ENCODE peak calls at places on chromosomes 5 and 9, in six cellular contexts. One of them, this sample, is unnamed.
A peak's percentile ranks its signal among the peaks of the same experiment; 100 is the strongest.

GRCh38 chr5:168587987-168588386 is 8.8 kb upstream of the PANK3 start:
- DNase-seq in psoas muscle: no peak
- DNase-seq in iPS DF 6.9: no peak
- DNase-seq in fibroblast of lung: no peak
- DNase-seq in RWPE2: no peak
- DNase-seq in gastrocnemius medialis: no peak
- DNase-seq in this sample: no peak

GRCh38 chr5:113034182-113034773 is 57.7 kb downstream of the DCP2 start:
- DNase-seq in fibroblast of lung: peak; percentile 99
- DNase-seq in gastrocnemius medialis: no peak
- DNase-seq in psoas muscle: no peak
- DNase-seq in RWPE2: no peak
- DNase-seq in iPS DF 6.9: no peak
- DNase-seq in this sample: peak; percentile 51

GRCh38 chr5:146744358-146744757 is 134.2 kb downstream of the PPP2R2B start:
- DNase-seq in psoas muscle: no peak
- DNase-seq in fibroblast of lung: peak; percentile 93
- DNase-seq in iPS DF 6.9: no peak
- DNase-seq in gastrocnemius medialis: no peak
- DNase-seq in RWPE2: no peak
- DNase-seq in this sample: no peak

GRCh38 chr9:83701769-83702168 is 6.0 kb downstream of the UBQLN1 start:
- DNase-seq in iPS DF 6.9: no peak
- DNase-seq in gastrocnemius medialis: no peak
- DNase-seq in RWPE2: no peak
- DNase-seq in fibroblast of lung: peak; percentile 84
- DNase-seq in psoas muscle: no peak
- DNase-seq in this sample: no peak

GRCh38 chr9:133327834-133328484 is 8.0 kb downstream of the SURF6 start:
- DNase-seq in RWPE2: no peak
- DNase-seq in fibroblast of lung: no peak
- DNase-seq in gastrocnemius medialis: no peak
- DNase-seq in iPS DF 6.9: no peak
- DNase-seq in psoas muscle: no peak
- DNase-seq in this sample: no peak

GRCh38 chr9:113621309-113621791 is 157.8 kb downstream of the RGS3 start:
- DNase-seq in fibroblast of lung: peak; percentile 97
- DNase-seq in RWPE2: no peak
- DNase-seq in psoas muscle: peak; percentile 88
- DNase-seq in gastrocnemius medialis: peak; percentile 60
- DNase-seq in iPS DF 6.9: no peak
- DNase-seq in this sample: peak; percentile 63

GRCh38 chr5:32628049-32628803 is 42.9 kb downstream of the SUB1 start:
- DNase-seq in fibroblast of lung: peak; percentile 60
- DNase-seq in gastrocnemius medialis: no peak
- DNase-seq in RWPE2: no peak
- DNase-seq in psoas muscle: no peak
- DNase-seq in iPS DF 6.9: no peak
- DNase-seq in this sample: no peak

GRCh38 chr9:127578952-127579853 is 32.9 kb upstream of the STXBP1 start:
- DNase-seq in iPS DF 6.9: no peak
- DNase-seq in psoas muscle: peak; percentile 90
- DNase-seq in gastrocnemius medialis: peak; percentile 77
- DNase-seq in RWPE2: peak; percentile 97
- DNase-seq in fibroblast of lung: peak; percentile 98
- DNase-seq in this sample: peak; percentile 97

GRCh38 chr9:89843591-89843990 is 238.8 kb downstream of the GADD45G start:
- DNase-seq in iPS DF 6.9: no peak
- DNase-seq in gastrocnemius medialis: no peak
- DNase-seq in fibroblast of lung: no peak
- DNase-seq in psoas muscle: no peak
- DNase-seq in RWPE2: no peak
- DNase-seq in this sample: no peak

GRCh38 chr5:138469540-138470321 is 4.5 kb downstream of the EGR1 start:
- DNase-seq in iPS DF 6.9: no peak
- DNase-seq in psoas muscle: peak; percentile 39
- DNase-seq in RWPE2: no peak
- DNase-seq in gastrocnemius medialis: no peak
- DNase-seq in fibroblast of lung: peak; percentile 80
- DNase-seq in this sample: no peak

GRCh38 chr5:124605516-124605915 is 140.9 kb downstream of the ZNF608 start:
- DNase-seq in psoas muscle: peak; percentile 35
- DNase-seq in fibroblast of lung: peak; percentile 47
- DNase-seq in iPS DF 6.9: no peak
- DNase-seq in RWPE2: no peak
- DNase-seq in gastrocnemius medialis: peak; percentile 22
- DNase-seq in this sample: no peak

GRCh38 chr9:8571648-8572047 is 772.1 kb upstream of the DMAC1 start:
- DNase-seq in psoas muscle: no peak
- DNase-seq in iPS DF 6.9: no peak
- DNase-seq in gastrocnemius medialis: no peak
- DNase-seq in fibroblast of lung: no peak
- DNase-seq in RWPE2: no peak
- DNase-seq in this sample: no peak

GRCh38 chr5:150789431-150789830 is 10.9 kb downstream of the SMIM3 start:
- DNase-seq in iPS DF 6.9: no peak
- DNase-seq in psoas muscle: no peak
- DNase-seq in gastrocnemius medialis: no peak
- DNase-seq in RWPE2: no peak
- DNase-seq in fibroblast of lung: peak; percentile 10
- DNase-seq in this sample: no peak

GRCh38 chr9:30746589-30746988 is 1637.9 kb upstream of the ACO1 start:
- DNase-seq in psoas muscle: no peak
- DNase-seq in gastrocnemius medialis: no peak
- DNase-seq in fibroblast of lung: no peak
- DNase-seq in iPS DF 6.9: no peak
- DNase-seq in RWPE2: no peak
- DNase-seq in this sample: no peak

GRCh38 chr9:131714821-131715220 is 25.1 kb downstream of the RAPGEF1 start:
- DNase-seq in iPS DF 6.9: no peak
- DNase-seq in gastrocnemius medialis: no peak
- DNase-seq in RWPE2: no peak
- DNase-seq in psoas muscle: no peak
- DNase-seq in fibroblast of lung: no peak
- DNase-seq in this sample: no peak

GRCh38 chr9:131712151-131712716 is 27.6 kb downstream of the RAPGEF1 start:
- DNase-seq in iPS DF 6.9: no peak
- DNase-seq in RWPE2: no peak
- DNase-seq in psoas muscle: no peak
- DNase-seq in gastrocnemius medialis: no peak
- DNase-seq in fibroblast of lung: no peak
- DNase-seq in this sample: no peak

GRCh38 chr9:131715906-131716305 is 24.0 kb downstream of the RAPGEF1 start:
- DNase-seq in psoas muscle: peak; percentile 48
- DNase-seq in gastrocnemius medialis: no peak
- DNase-seq in fibroblast of lung: no peak
- DNase-seq in RWPE2: no peak
- DNase-seq in iPS DF 6.9: no peak
- DNase-seq in this sample: no peak

GRCh38 chr9:131714161-131714646 is 25.7 kb downstream of the RAPGEF1 start:
- DNase-seq in RWPE2: peak; percentile 80
- DNase-seq in psoas muscle: peak; percentile 64
- DNase-seq in gastrocnemius medialis: peak; percentile 69
- DNase-seq in iPS DF 6.9: no peak
- DNase-seq in fibroblast of lung: peak; percentile 94
- DNase-seq in this sample: no peak

GRCh38 chr9:131713016-131713415 is 26.9 kb downstream of the RAPGEF1 start:
- DNase-seq in gastrocnemius medialis: no peak
- DNase-seq in psoas muscle: no peak
- DNase-seq in iPS DF 6.9: no peak
- DNase-seq in RWPE2: no peak
- DNase-seq in fibroblast of lung: no peak
- DNase-seq in this sample: no peak
- H3K27ac ChIP-seq in gastrocnemius medialis: peak overlapping the region; percentile 85
- H3K27ac ChIP-seq in psoas muscle: peak overlapping the region; percentile 68
- H3K27ac ChIP-seq in iPS DF 6.9: no peak overlapping the region
- H3K27ac ChIP-seq in RWPE2: peak overlapping the region; percentile 83
- H3K27ac ChIP-seq in fibroblast of lung: no peak overlapping the region
- H3K27ac ChIP-seq in this sample: no peak overlapping the region

GRCh38 chr9:130294664-130295063 is 29.1 kb downstream of the HMCN2 start:
- DNase-seq in psoas muscle: no peak
- DNase-seq in gastrocnemius medialis: no peak
- DNase-seq in fibroblast of lung: no peak
- DNase-seq in iPS DF 6.9: no peak
- DNase-seq in RWPE2: peak; percentile 35
- DNase-seq in this sample: no peak
- H3K4me1 ChIP-seq in psoas muscle: no peaks in the 10 kb centered on the region
- H3K4me1 ChIP-seq in gastrocnemius medialis: no peaks in the 10 kb centered on the region
- H3K4me1 ChIP-seq in fibroblast of lung: no peaks in the 10 kb centered on the region
- H3K4me1 ChIP-seq in iPS DF 6.9: peaks cover 3% of the 10 kb centered on the region
- H3K4me1 ChIP-seq in RWPE2: no peaks in the 10 kb centered on the region
- H3K4me1 ChIP-seq in this sample: peaks cover 14% of the 10 kb centered on the region

DNA sequence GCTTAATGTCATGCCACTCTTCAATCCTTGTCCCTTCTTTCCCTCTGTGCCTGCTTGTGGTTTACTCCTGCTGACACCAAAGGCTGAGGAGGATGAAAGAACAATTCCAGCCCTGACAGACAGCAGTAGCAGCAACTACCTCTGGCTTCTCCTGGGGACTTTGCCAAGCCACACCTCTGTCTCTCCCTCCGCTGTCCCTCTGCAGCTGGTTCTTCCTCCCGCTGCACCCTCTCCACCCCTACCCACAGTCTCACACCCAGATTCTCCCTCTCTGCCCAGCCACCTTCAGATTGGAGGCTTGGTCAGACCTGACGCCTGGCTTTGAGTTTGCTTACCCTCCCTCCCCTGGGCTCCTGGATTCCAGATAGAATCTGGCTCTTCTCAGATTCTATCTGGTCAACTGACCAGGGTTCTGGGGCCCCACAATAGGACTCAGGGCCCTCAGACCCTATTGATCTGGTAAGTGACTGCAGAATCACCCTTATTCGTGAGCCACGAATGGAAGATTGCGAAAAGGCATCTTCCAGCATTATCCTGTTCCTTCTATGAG is 14.4 kb upstream of the LCP2 start:
- DNase-seq in RWPE2: no peak
- DNase-seq in psoas muscle: no peak
- DNase-seq in iPS DF 6.9: no peak
- DNase-seq in gastrocnemius medialis: no peak
- DNase-seq in fibroblast of lung: no peak
- DNase-seq in this sample: no peak
- H3K4me3 ChIP-seq in RWPE2: no peak overlapping the region
- H3K4me3 ChIP-seq in psoas muscle: no peak overlapping the region
- H3K4me3 ChIP-seq in iPS DF 6.9: no peak overlapping the region
- H3K4me3 ChIP-seq in gastrocnemius medialis: no peak overlapping the region
- H3K4me3 ChIP-seq in fibroblast of lung: no peak overlapping the region
- H3K4me3 ChIP-seq in this sample: no peak overlapping the region

DNA sequence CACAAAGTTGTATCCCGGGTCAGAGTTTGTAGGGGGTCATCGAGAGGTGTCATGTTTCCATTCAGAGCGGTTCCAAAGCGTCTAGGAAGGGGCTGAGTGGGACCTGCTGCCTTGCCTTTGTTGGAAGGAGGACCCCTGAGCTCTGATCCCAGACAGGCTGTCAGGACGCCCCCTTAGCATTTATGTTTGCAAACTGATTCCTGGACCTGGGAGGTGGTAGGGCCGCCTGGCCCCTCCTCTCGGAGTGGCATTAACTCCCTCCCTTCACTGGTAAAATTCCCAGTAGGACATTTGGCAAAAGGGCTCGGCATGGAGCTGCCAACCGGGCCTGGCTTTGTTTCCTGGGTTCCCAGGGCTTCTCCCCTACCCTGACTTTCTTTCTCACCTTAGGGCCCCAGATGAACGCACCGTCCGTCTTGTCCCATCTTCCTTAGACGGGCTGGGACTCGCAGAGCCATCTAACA is 2.5 kb downstream of the JADE2 start:
- DNase-seq in psoas muscle: no peak
- DNase-seq in gastrocnemius medialis: no peak
- DNase-seq in fibroblast of lung: no peak
- DNase-seq in iPS DF 6.9: no peak
- DNase-seq in RWPE2: no peak
- DNase-seq in this sample: no peak
- H3K27ac ChIP-seq in psoas muscle: peak overlapping the region; percentile 89
- H3K27ac ChIP-seq in gastrocnemius medialis: peak overlapping the region; percentile 94
- H3K27ac ChIP-seq in fibroblast of lung: peak overlapping the region; percentile 68
- H3K27ac ChIP-seq in iPS DF 6.9: no peak overlapping the region
- H3K27ac ChIP-seq in RWPE2: peak overlapping the region; percentile 93
- H3K27ac ChIP-seq in this sample: no peak overlapping the region

GRCh38 chr9:129863059-129863690 is 27.9 kb downstream of the USP20 start:
- DNase-seq in gastrocnemius medialis: no peak
- DNase-seq in iPS DF 6.9: no peak
- DNase-seq in psoas muscle: no peak
- DNase-seq in fibroblast of lung: peak; percentile 96
- DNase-seq in RWPE2: peak; percentile 90
- DNase-seq in this sample: peak; percentile 98
- H3K4me1 ChIP-seq in gastrocnemius medialis: no peaks in the 10 kb centered on the region
- H3K4me1 ChIP-seq in iPS DF 6.9: no peaks in the 10 kb centered on the region
- H3K4me1 ChIP-seq in psoas muscle: no peaks in the 10 kb centered on the region
- H3K4me1 ChIP-seq in fibroblast of lung: no peaks in the 10 kb centered on the region
- H3K4me1 ChIP-seq in RWPE2: peaks cover 12% of the 10 kb centered on the region
- H3K4me1 ChIP-seq in this sample: peaks cover 9% of the 10 kb centered on the region

DNA sequence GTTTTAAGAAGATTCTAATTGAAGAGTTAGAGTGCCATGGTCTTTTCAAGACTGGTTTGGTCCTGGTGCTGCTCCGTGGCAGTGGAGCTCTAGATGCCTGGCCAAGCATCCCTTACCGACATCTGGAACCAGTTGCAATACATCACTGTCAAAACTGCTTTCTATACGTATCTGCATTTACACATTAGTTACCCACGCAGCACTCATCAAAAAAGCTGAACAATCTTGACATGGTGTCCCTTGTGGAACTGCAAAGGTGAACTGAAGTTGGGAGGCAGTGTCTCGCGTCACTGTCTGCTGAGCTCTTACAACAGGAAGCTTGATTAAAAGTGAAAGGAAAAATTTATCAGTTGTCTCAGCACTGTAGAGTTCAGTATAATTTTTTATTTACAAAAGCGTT is 82.6 kb downstream of the PBX3 start:
- DNase-seq in psoas muscle: no peak
- DNase-seq in iPS DF 6.9: no peak
- DNase-seq in RWPE2: no peak
- DNase-seq in gastrocnemius medialis: no peak
- DNase-seq in fibroblast of lung: peak; percentile 19
- DNase-seq in this sample: no peak
- H3K4me3 ChIP-seq in psoas muscle: peak overlapping the region; percentile 43
- H3K4me3 ChIP-seq in iPS DF 6.9: no peak overlapping the region
- H3K4me3 ChIP-seq in RWPE2: no peak overlapping the region
- H3K4me3 ChIP-seq in gastrocnemius medialis: peak overlapping the region; percentile 44
- H3K4me3 ChIP-seq in fibroblast of lung: peak overlapping the region; percentile 63
- H3K4me3 ChIP-seq in this sample: no peak overlapping the region

GRCh38 chr9:34669809-34670562 is 7.5 kb upstream of the CCL27 start:
- DNase-seq in RWPE2: no peak
- DNase-seq in psoas muscle: no peak
- DNase-seq in gastrocnemius medialis: no peak
- DNase-seq in fibroblast of lung: no peak
- DNase-seq in iPS DF 6.9: no peak
- DNase-seq in this sample: no peak
- H3K27ac ChIP-seq in RWPE2: no peak overlapping the region
- H3K27ac ChIP-seq in psoas muscle: no peak overlapping the region
- H3K27ac ChIP-seq in gastrocnemius medialis: no peak overlapping the region
- H3K27ac ChIP-seq in fibroblast of lung: no peak overlapping the region
- H3K27ac ChIP-seq in iPS DF 6.9: no peak overlapping the region
- H3K27ac ChIP-seq in this sample: no peak overlapping the region

DNA sequence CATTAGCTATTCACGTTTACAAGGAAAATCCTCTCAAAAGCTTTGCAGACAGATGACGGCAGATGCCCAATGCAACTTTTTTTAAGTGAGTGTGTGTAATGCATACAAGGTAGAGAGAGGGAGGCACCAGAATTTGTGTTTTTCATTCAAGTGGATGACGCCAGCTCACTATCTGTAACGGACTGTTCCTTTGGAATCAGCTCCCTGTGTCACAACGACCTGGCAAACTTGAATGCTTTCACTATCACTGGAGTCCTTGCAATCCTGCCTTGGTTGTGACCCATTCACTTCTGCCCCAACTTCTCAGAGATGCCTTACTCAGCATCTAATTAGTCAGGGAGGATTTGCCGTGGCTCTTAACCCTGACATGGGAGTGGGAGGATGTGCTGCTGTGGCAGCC is 148.5 kb downstream of the BNC2 start:
- DNase-seq in RWPE2: no peak
- DNase-seq in gastrocnemius medialis: peak; percentile 83
- DNase-seq in iPS DF 6.9: no peak
- DNase-seq in fibroblast of lung: peak; percentile 68
- DNase-seq in psoas muscle: peak; percentile 60
- DNase-seq in this sample: peak; percentile 58
- H3K4me1 ChIP-seq in RWPE2: no peaks in the 10 kb centered on the region
- H3K4me1 ChIP-seq in gastrocnemius medialis: peaks cover 8% of the 10 kb centered on the region
- H3K4me1 ChIP-seq in iPS DF 6.9: peaks cover 8% of the 10 kb centered on the region
- H3K4me1 ChIP-seq in fibroblast of lung: peaks cover 12% of the 10 kb centered on the region
- H3K4me1 ChIP-seq in psoas muscle: peaks cover 23% of the 10 kb centered on the region
- H3K4me1 ChIP-seq in this sample: peaks cover 22% of the 10 kb centered on the region

This sample was measured in SJCRH30.